ENCODE peak calls at places on chromosomes 11 and 22, in seven cellular contexts. One of them, this sample, is unnamed.

GRCh38 chr11:69883292-69884255 is 64.4 kb upstream of the FGF3 start:
- DNase-seq in IMR-90: no peak
- DNase-seq in upper lobe of right lung: peak; percentile 47
- DNase-seq in esophagus muscularis mucosa: no peak
- DNase-seq in fibroblast of lung: no peak
- DNase-seq in foreskin keratinocyte: no peak
- DNase-seq in mesendoderm: no peak
- DNase-seq in this sample: no peak

GRCh38 chr11:74311352-74311926 is at the start of gene P4HA3:
- DNase-seq in IMR-90: peak; percentile 28
- DNase-seq in upper lobe of right lung: peak; percentile 89
- DNase-seq in esophagus muscularis mucosa: no peak
- DNase-seq in fibroblast of lung: peak; percentile 46
- DNase-seq in foreskin keratinocyte: no peak
- DNase-seq in mesendoderm: peak; percentile 79
- DNase-seq in this sample: peak; percentile 44

GRCh38 chr22:49760280-49760629 is 67.4 kb downstream of the BRD1 start:
- DNase-seq in IMR-90: no peak
- DNase-seq in upper lobe of right lung: no peak
- DNase-seq in esophagus muscularis mucosa: no peak
- DNase-seq in fibroblast of lung: no peak
- DNase-seq in foreskin keratinocyte: peak; percentile 82
- DNase-seq in mesendoderm: no peak
- DNase-seq in this sample: no peak

GRCh38 chr11:44885919-44886318 is 64.8 kb downstream of the TP53I11 start:
- DNase-seq in IMR-90: no peak
- DNase-seq in upper lobe of right lung: no peak
- DNase-seq in esophagus muscularis mucosa: no peak
- DNase-seq in fibroblast of lung: no peak
- DNase-seq in foreskin keratinocyte: no peak
- DNase-seq in mesendoderm: no peak
- DNase-seq in this sample: no peak

GRCh38 chr11:74634537-74634936 is 42.2 kb downstream of the POLD3 start:
- DNase-seq in IMR-90: peak; percentile 66
- DNase-seq in upper lobe of right lung: no peak
- DNase-seq in esophagus muscularis mucosa: no peak
- DNase-seq in fibroblast of lung: peak; percentile 43
- DNase-seq in foreskin keratinocyte: peak; percentile 86
- DNase-seq in mesendoderm: peak; percentile 42
- DNase-seq in this sample: no peak

GRCh38 chr11:36093548-36093947 is 149.7 kb downstream of the LDLRAD3 start:
- DNase-seq in IMR-90: no peak
- DNase-seq in upper lobe of right lung: no peak
- DNase-seq in esophagus muscularis mucosa: no peak
- DNase-seq in fibroblast of lung: no peak
- DNase-seq in foreskin keratinocyte: no peak
- DNase-seq in mesendoderm: no peak
- DNase-seq in this sample: no peak

GRCh38 chr11:46737699-46738098 is 18.7 kb downstream of the F2 start:
- DNase-seq in IMR-90: no peak
- DNase-seq in upper lobe of right lung: no peak
- DNase-seq in esophagus muscularis mucosa: no peak
- DNase-seq in fibroblast of lung: no peak
- DNase-seq in foreskin keratinocyte: no peak
- DNase-seq in mesendoderm: no peak
- DNase-seq in this sample: no peak

GRCh38 chr11:7348432-7349298 is 97.0 kb downstream of the SYT9 start:
- DNase-seq in IMR-90: no peak
- DNase-seq in upper lobe of right lung: no peak
- DNase-seq in esophagus muscularis mucosa: no peak
- DNase-seq in fibroblast of lung: no peak
- DNase-seq in foreskin keratinocyte: no peak
- DNase-seq in mesendoderm: peak; percentile 30
- DNase-seq in this sample: peak; percentile 31

GRCh38 chr11:107719557-107720304 is 7.9 kb upstream of the SLN start:
- DNase-seq in IMR-90: no peak
- DNase-seq in upper lobe of right lung: no peak
- DNase-seq in esophagus muscularis mucosa: no peak
- DNase-seq in fibroblast of lung: no peak
- DNase-seq in foreskin keratinocyte: no peak
- DNase-seq in mesendoderm: no peak
- DNase-seq in this sample: no peak

GRCh38 chr11:13225058-13226001 is 52.3 kb upstream of the BMAL1 start:
- DNase-seq in IMR-90: no peak
- DNase-seq in upper lobe of right lung: no peak
- DNase-seq in esophagus muscularis mucosa: no peak
- DNase-seq in fibroblast of lung: no peak
- DNase-seq in foreskin keratinocyte: no peak
- DNase-seq in mesendoderm: no peak
- DNase-seq in this sample: no peak

GRCh38 chr22:50497093-50497492 is 10.4 kb downstream of the LMF2 start:
- DNase-seq in IMR-90: no peak
- DNase-seq in upper lobe of right lung: no peak
- DNase-seq in esophagus muscularis mucosa: no peak
- DNase-seq in fibroblast of lung: no peak
- DNase-seq in foreskin keratinocyte: no peak
- DNase-seq in mesendoderm: no peak
- DNase-seq in this sample: no peak

GRCh38 chr22:44309137-44309536 is 3.6 kb downstream of the SHISAL1 start:
- DNase-seq in IMR-90: peak; percentile 98
- DNase-seq in upper lobe of right lung: no peak
- DNase-seq in esophagus muscularis mucosa: no peak
- DNase-seq in fibroblast of lung: peak; percentile 89
- DNase-seq in foreskin keratinocyte: peak; percentile 90
- DNase-seq in mesendoderm: no peak
- DNase-seq in this sample: no peak

GRCh38 chr11:49208006-49208721 is at the start of gene FOLH1:
- DNase-seq in IMR-90: no peak
- DNase-seq in upper lobe of right lung: peak; percentile 71
- DNase-seq in esophagus muscularis mucosa: no peak
- DNase-seq in fibroblast of lung: peak; percentile 49
- DNase-seq in foreskin keratinocyte: peak; percentile 13
- DNase-seq in mesendoderm: peak; percentile 66
- DNase-seq in this sample: peak; percentile 19

GRCh38 chr11:116164843-116165242 is 607.9 kb downstream of the BUD13 start:
- DNase-seq in IMR-90: no peak
- DNase-seq in upper lobe of right lung: no peak
- DNase-seq in esophagus muscularis mucosa: peak; percentile 87
- DNase-seq in fibroblast of lung: no peak
- DNase-seq in foreskin keratinocyte: no peak
- DNase-seq in mesendoderm: no peak
- DNase-seq in this sample: no peak

GRCh38 chr22:23044570-23044969 is 25.7 kb upstream of the GNAZ start:
- DNase-seq in IMR-90: no peak
- DNase-seq in upper lobe of right lung: no peak
- DNase-seq in esophagus muscularis mucosa: peak; percentile 74
- DNase-seq in fibroblast of lung: no peak
- DNase-seq in foreskin keratinocyte: no peak
- DNase-seq in mesendoderm: no peak
- DNase-seq in this sample: no peak

GRCh38 chr11:79487412-79487811 is 46.6 kb upstream of the TENM4 start:
- DNase-seq in IMR-90: no peak
- DNase-seq in upper lobe of right lung: no peak
- DNase-seq in esophagus muscularis mucosa: no peak
- DNase-seq in fibroblast of lung: no peak
- DNase-seq in foreskin keratinocyte: no peak
- DNase-seq in mesendoderm: no peak
- DNase-seq in this sample: no peak

GRCh38 chr11:27847496-27847895 is 147.2 kb upstream of the BDNF start:
- DNase-seq in IMR-90: peak; percentile 14
- DNase-seq in upper lobe of right lung: no peak
- DNase-seq in esophagus muscularis mucosa: no peak
- DNase-seq in fibroblast of lung: no peak
- DNase-seq in foreskin keratinocyte: no peak
- DNase-seq in mesendoderm: no peak
- DNase-seq in this sample: no peak

GRCh38 chr11:69878144-69878883 is 59.1 kb upstream of the FGF3 start:
- DNase-seq in IMR-90: no peak
- DNase-seq in upper lobe of right lung: peak; percentile 34
- DNase-seq in esophagus muscularis mucosa: no peak
- DNase-seq in fibroblast of lung: no peak
- DNase-seq in foreskin keratinocyte: no peak
- DNase-seq in mesendoderm: no peak
- DNase-seq in this sample: no peak

GRCh38 chr11:119148855-119149370 is at the start of gene ABCG4:
- DNase-seq in IMR-90: no peak
- DNase-seq in upper lobe of right lung: no peak
- DNase-seq in esophagus muscularis mucosa: no peak
- DNase-seq in fibroblast of lung: no peak
- DNase-seq in foreskin keratinocyte: no peak
- DNase-seq in mesendoderm: peak; percentile 28
- DNase-seq in this sample: no peak

GRCh38 chr11:34549271-34549670 is 35.7 kb upstream of the ELF5 start:
- DNase-seq in IMR-90: no peak
- DNase-seq in upper lobe of right lung: no peak
- DNase-seq in esophagus muscularis mucosa: no peak
- DNase-seq in fibroblast of lung: no peak
- DNase-seq in foreskin keratinocyte: no peak
- DNase-seq in mesendoderm: no peak
- DNase-seq in this sample: no peak

GRCh38 chr22:24847490-24847889 is 41.5 kb downstream of the SGSM1 start:
- DNase-seq in IMR-90: no peak
- DNase-seq in upper lobe of right lung: no peak
- DNase-seq in esophagus muscularis mucosa: no peak
- DNase-seq in fibroblast of lung: no peak
- DNase-seq in foreskin keratinocyte: no peak
- DNase-seq in mesendoderm: no peak
- DNase-seq in this sample: no peak

GRCh38 chr11:101949846-101950245 is 33.5 kb upstream of the ANGPTL5 start:
- DNase-seq in IMR-90: no peak
- DNase-seq in upper lobe of right lung: no peak
- DNase-seq in esophagus muscularis mucosa: no peak
- DNase-seq in fibroblast of lung: no peak
- DNase-seq in foreskin keratinocyte: no peak
- DNase-seq in mesendoderm: no peak
- DNase-seq in this sample: no peak

DNA sequence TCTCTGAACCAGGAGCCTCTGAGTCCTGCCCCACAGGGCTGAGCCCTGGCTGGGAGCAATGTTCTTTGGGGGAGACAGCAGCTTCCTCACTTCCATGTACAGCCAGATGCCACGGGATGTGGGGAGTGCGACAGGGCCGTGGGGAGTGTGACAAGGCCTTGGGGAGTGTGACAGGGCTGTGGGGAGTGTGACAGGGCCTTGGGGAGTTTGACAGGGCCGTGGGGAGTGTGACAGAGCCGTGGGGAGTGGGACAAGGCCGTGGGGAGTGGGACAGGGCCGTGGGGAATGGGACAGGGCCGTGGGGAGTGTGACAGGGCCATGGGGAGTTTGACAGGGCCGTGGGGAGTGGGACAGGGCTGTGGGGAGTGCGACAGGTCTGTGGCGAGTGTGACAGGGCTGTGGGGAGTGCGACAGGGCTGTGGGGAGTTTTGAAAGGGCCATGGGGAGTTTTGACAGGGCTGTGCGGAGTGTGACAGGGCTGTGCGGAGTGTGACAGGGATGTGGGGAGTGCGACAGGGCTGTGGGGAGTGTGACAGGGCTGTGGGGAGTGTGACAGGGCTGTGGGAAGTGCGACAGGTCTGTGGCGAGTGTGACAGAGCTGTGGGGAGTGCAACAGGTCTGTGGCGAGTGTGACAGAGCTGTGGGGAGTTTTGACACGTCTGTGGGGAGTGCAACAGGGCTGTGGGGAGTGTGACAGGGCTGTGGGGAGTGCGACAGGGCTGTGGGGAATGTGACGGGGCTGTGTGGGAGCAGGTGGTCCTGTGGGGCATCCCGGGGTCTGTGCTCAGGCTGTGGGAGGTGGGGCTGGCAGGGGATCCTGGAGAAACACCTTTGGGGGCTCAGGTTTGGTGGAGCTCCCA is 6.6 kb upstream of the KRTAP5-6 start:
- DNase-seq in IMR-90: no peak
- DNase-seq in upper lobe of right lung: no peak
- DNase-seq in esophagus muscularis mucosa: no peak
- DNase-seq in fibroblast of lung: no peak
- DNase-seq in foreskin keratinocyte: no peak
- DNase-seq in mesendoderm: no peak
- DNase-seq in this sample: no peak
- H3K27ac ChIP-seq in IMR-90: no peak overlapping the region
- H3K27ac ChIP-seq in upper lobe of right lung: no peak overlapping the region
- H3K27ac ChIP-seq in esophagus muscularis mucosa: no peak overlapping the region
- H3K27ac ChIP-seq in fibroblast of lung: no peak overlapping the region
- H3K27ac ChIP-seq in foreskin keratinocyte: no peak overlapping the region
- H3K27ac ChIP-seq in mesendoderm: no peak overlapping the region
- H3K27ac ChIP-seq in this sample: no peak overlapping the region

GRCh38 chr11:86477495-86478155 is 102.9 kb downstream of the CCDC81 start:
- DNase-seq in IMR-90: peak; percentile 45
- DNase-seq in upper lobe of right lung: no peak
- DNase-seq in esophagus muscularis mucosa: no peak
- DNase-seq in fibroblast of lung: no peak
- DNase-seq in foreskin keratinocyte: no peak
- DNase-seq in mesendoderm: no peak
- DNase-seq in this sample: no peak
- H3K4me1 ChIP-seq in IMR-90: peaks cover 15% of the 10 kb centered on the region
- H3K4me1 ChIP-seq in upper lobe of right lung: no peaks in the 10 kb centered on the region
- H3K4me1 ChIP-seq in esophagus muscularis mucosa: peaks cover 55% of the 10 kb centered on the region
- H3K4me1 ChIP-seq in fibroblast of lung: peaks cover 17% of the 10 kb centered on the region
- H3K4me1 ChIP-seq in foreskin keratinocyte: peaks cover 13% of the 10 kb centered on the region
- H3K4me1 ChIP-seq in mesendoderm: peaks cover 5% of the 10 kb centered on the region
- H3K4me1 ChIP-seq in this sample: no peaks in the 10 kb centered on the region

GRCh38 chr11:19974886-19975285 is 185.4 kb downstream of the DBX1 start:
- DNase-seq in IMR-90: no peak
- DNase-seq in upper lobe of right lung: no peak
- DNase-seq in esophagus muscularis mucosa: no peak
- DNase-seq in fibroblast of lung: no peak
- DNase-seq in foreskin keratinocyte: no peak
- DNase-seq in mesendoderm: no peak
- DNase-seq in this sample: no peak

GRCh38 chr11:19970944-19971343 is 189.3 kb downstream of the DBX1 start:
- DNase-seq in IMR-90: no peak
- DNase-seq in upper lobe of right lung: no peak
- DNase-seq in esophagus muscularis mucosa: no peak
- DNase-seq in fibroblast of lung: no peak
- DNase-seq in foreskin keratinocyte: no peak
- DNase-seq in mesendoderm: no peak
- DNase-seq in this sample: no peak

GRCh38 chr11:19972091-19972490 is 188.2 kb downstream of the DBX1 start:
- DNase-seq in IMR-90: no peak
- DNase-seq in upper lobe of right lung: no peak
- DNase-seq in esophagus muscularis mucosa: no peak
- DNase-seq in fibroblast of lung: no peak
- DNase-seq in foreskin keratinocyte: no peak
- DNase-seq in mesendoderm: no peak
- DNase-seq in this sample: no peak

GRCh38 chr11:19972637-19973036 is 187.6 kb downstream of the DBX1 start:
- DNase-seq in IMR-90: no peak
- DNase-seq in upper lobe of right lung: no peak
- DNase-seq in esophagus muscularis mucosa: no peak
- DNase-seq in fibroblast of lung: no peak
- DNase-seq in foreskin keratinocyte: no peak
- DNase-seq in mesendoderm: no peak
- DNase-seq in this sample: no peak

GRCh38 chr11:19973136-19973635 is 187.1 kb downstream of the DBX1 start:
- DNase-seq in IMR-90: no peak
- DNase-seq in upper lobe of right lung: no peak
- DNase-seq in esophagus muscularis mucosa: no peak
- DNase-seq in fibroblast of lung: no peak
- DNase-seq in foreskin keratinocyte: no peak
- DNase-seq in mesendoderm: no peak
- DNase-seq in this sample: no peak
- H3K27ac ChIP-seq in IMR-90: no peak overlapping the region
- H3K27ac ChIP-seq in upper lobe of right lung: no peak overlapping the region
- H3K27ac ChIP-seq in esophagus muscularis mucosa: no peak overlapping the region
- H3K27ac ChIP-seq in fibroblast of lung: no peak overlapping the region
- H3K27ac ChIP-seq in foreskin keratinocyte: no peak overlapping the region
- H3K27ac ChIP-seq in mesendoderm: no peak overlapping the region
- H3K27ac ChIP-seq in this sample: no peak overlapping the region

GRCh38 chr22:38730411-38730871 is 24.7 kb downstream of the GTPBP1 start:
- DNase-seq in IMR-90: no peak
- DNase-seq in upper lobe of right lung: peak; percentile 54
- DNase-seq in esophagus muscularis mucosa: no peak
- DNase-seq in fibroblast of lung: no peak
- DNase-seq in foreskin keratinocyte: no peak
- DNase-seq in mesendoderm: no peak
- DNase-seq in this sample: no peak
- H3K4me1 ChIP-seq in IMR-90: peaks cover 5% of the 10 kb centered on the region
- H3K4me1 ChIP-seq in upper lobe of right lung: peaks cover 14% of the 10 kb centered on the region
- H3K4me1 ChIP-seq in esophagus muscularis mucosa: peaks cover 45% of the 10 kb centered on the region
- H3K4me1 ChIP-seq in fibroblast of lung: peaks cover 7% of the 10 kb centered on the region
- H3K4me1 ChIP-seq in foreskin keratinocyte: no peaks in the 10 kb centered on the region
- H3K4me1 ChIP-seq in mesendoderm: no peaks in the 10 kb centered on the region
- H3K4me1 ChIP-seq in this sample: peaks cover 8% of the 10 kb centered on the region